ENCODE peak calls at places on chromosomes 6 and 20, in eight cellular contexts. Y, S, I, P, C, H, U and V are unnamed samples.

GRCh38 chr20:11411765-11412164 is 505.9 kb upstream of the BTBD3 start:
- DNase-seq in Y (no peak), S (no peak), I (no peak), P (no peak), C (no peak), H (no peak), U (no peak), V (no peak)

GRCh38 chr6:135324531-135324930 is 143.4 kb downstream of the MYB start:
- DNase-seq in Y (no peak), S (no peak), I (no peak), P (no peak), C (no peak), H (no peak), U (no peak), V (no peak)

GRCh38 chr20:24236204-24236603 is 233.2 kb upstream of the SYNDIG1 start:
- DNase-seq in Y (no peak), S (no peak), I (no peak), P (no peak), C (no peak), H (peak; percentile 1), U (no peak), V (no peak)

GRCh38 chr20:50609438-50609989 is 81.8 kb downstream of the RIPOR3 start:
- DNase-seq in Y (no peak), S (no peak), I (no peak), P (no peak), C (no peak), H (no peak), U (no peak), V (no peak)

GRCh38 chr20:58145506-58146080 is 82.9 kb downstream of the ANKRD60 start:
- DNase-seq in Y (no peak), S (no peak), I (no peak), P (peak; percentile 38), C (no peak), H (no peak), U (no peak), V (no peak)

GRCh38 chr6:133609404-133610270 is 279.3 kb upstream of the TCF21 start:
- DNase-seq in Y (peak; percentile 100), S (no peak), I (peak; percentile 99), P (no peak), C (no peak), H (peak; percentile 99), U (no peak), V (peak; percentile 100)

GRCh38 chr20:38616457-38616856 is 14.8 kb downstream of the ARHGAP40 start:
- DNase-seq in Y (no peak), S (no peak), I (no peak), P (no peak), C (no peak), H (no peak), U (no peak), V (no peak)

GRCh38 chr6:21587925-21588811 is 5.4 kb upstream of the SOX4 start:
- DNase-seq in Y (peak; percentile 67), S (peak; percentile 61), I (peak; percentile 66), P (peak; percentile 85), C (peak; percentile 72), H (peak; percentile 49), U (peak; percentile 47), V (peak; percentile 44)

GRCh38 chr6:111252451-111252850 is 165.1 kb downstream of the SLC16A10 start:
- DNase-seq in Y (no peak), S (no peak), I (no peak), P (peak; percentile 59), C (peak; percentile 10), H (no peak), U (no peak), V (no peak)

GRCh38 chr6:87753131-87753685 is 51.2 kb upstream of the AKIRIN2 start:
- DNase-seq in Y (no peak), S (no peak), I (no peak), P (no peak), C (no peak), H (peak; percentile 54), U (no peak), V (no peak)

GRCh38 chr6:36595168-36595818 is 1.1 kb downstream of the SRSF3 start:
- DNase-seq in Y (peak; percentile 74), S (peak; percentile 66), I (no peak), P (no peak), C (no peak), H (peak; percentile 65), U (no peak), V (peak; percentile 55)

GRCh38 chr6:54846243-54846856 is at the start of gene FAM83B:
- DNase-seq in Y (no peak), S (no peak), I (no peak), P (peak; percentile 92), C (peak; percentile 56), H (no peak), U (no peak), V (no peak)

GRCh38 chr6:100475554-100476325 is 11.0 kb upstream of the SIM1 start:
- DNase-seq in Y (peak; percentile 46), S (no peak), I (no peak), P (no peak), C (no peak), H (no peak), U (no peak), V (peak; percentile 22)

GRCh38 chr6:33927551-33927950 is 123.7 kb upstream of the MLN start:
- DNase-seq in Y (peak; percentile 73), S (no peak), I (peak; percentile 63), P (no peak), C (no peak), H (peak; percentile 82), U (no peak), V (peak; percentile 72)

GRCh38 chr6:15441982-15442381 is 196.1 kb downstream of the JARID2 start:
- DNase-seq in Y (no peak), S (no peak), I (no peak), P (no peak), C (no peak), H (no peak), U (no peak), V (no peak)

GRCh38 chr20:41865938-41866337 is 247.8 kb upstream of the CHD6 start:
- DNase-seq in Y (no peak), S (no peak), I (no peak), P (no peak), C (no peak), H (no peak), U (no peak), V (no peak)

GRCh38 chr20:760751-761417 is 7.4 kb downstream of the SLC52A3 start:
- DNase-seq in Y (peak; percentile 24), S (no peak), I (no peak), P (peak; percentile 91), C (peak; percentile 78), H (no peak), U (no peak), V (no peak)

GRCh38 chr6:110877154-110877564 is 2.6 kb downstream of the AMD1 start:
- DNase-seq in Y (peak; percentile 13), S (no peak), I (no peak), P (no peak), C (peak; percentile 20), H (no peak), U (no peak), V (peak; percentile 32)

DNA sequence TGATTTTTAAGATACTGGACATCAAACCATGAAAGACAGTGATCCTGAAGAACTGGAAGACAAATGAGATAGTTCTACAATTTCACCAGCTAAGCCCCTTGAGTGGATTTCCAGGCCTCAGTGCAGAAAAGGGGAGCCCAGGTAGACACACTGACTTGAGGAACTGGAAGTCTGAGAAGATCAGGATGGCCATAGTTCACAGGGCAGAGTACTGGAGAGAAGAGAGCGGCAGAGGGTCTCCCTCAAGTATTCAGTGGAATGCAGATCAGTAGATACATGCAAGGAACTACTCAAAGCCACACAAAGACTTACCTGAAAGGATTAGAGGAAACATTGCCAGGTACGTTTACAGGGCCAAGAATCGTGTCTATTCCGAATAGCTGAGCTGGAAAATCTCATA is 224.3 kb downstream of the LRFN2 start:
- DNase-seq in Y (no peak), S (no peak), I (no peak), P (peak; percentile 40), C (no peak), H (no peak), U (no peak), V (no peak)
- TF ChIP-seq CTCF in Y (no peak), S (no peak), I (no peak), P (no peak), C (no peak), H (no peak), U (no peak), V (no peak)

GRCh38 chr6:142823579-142823902 is 121.4 kb downstream of the HIVEP2 start:
- DNase-seq in Y (no peak), S (no peak), I (no peak), P (no peak), C (no peak), H (no peak), U (no peak), V (no peak)

GRCh38 chr6:142822383-142822782 is 122.6 kb downstream of the HIVEP2 start:
- DNase-seq in Y (no peak), S (no peak), I (no peak), P (no peak), C (no peak), H (no peak), U (no peak), V (no peak)

GRCh38 chr6:142824491-142824890 is 120.5 kb downstream of the HIVEP2 start:
- DNase-seq in Y (no peak), S (no peak), I (no peak), P (no peak), C (no peak), H (no peak), U (no peak), V (no peak)

GRCh38 chr6:142821860-142822259 is 123.1 kb downstream of the HIVEP2 start:
- DNase-seq in Y (no peak), S (no peak), I (no peak), P (no peak), C (no peak), H (peak; percentile 37), U (no peak), V (no peak)

DNA sequence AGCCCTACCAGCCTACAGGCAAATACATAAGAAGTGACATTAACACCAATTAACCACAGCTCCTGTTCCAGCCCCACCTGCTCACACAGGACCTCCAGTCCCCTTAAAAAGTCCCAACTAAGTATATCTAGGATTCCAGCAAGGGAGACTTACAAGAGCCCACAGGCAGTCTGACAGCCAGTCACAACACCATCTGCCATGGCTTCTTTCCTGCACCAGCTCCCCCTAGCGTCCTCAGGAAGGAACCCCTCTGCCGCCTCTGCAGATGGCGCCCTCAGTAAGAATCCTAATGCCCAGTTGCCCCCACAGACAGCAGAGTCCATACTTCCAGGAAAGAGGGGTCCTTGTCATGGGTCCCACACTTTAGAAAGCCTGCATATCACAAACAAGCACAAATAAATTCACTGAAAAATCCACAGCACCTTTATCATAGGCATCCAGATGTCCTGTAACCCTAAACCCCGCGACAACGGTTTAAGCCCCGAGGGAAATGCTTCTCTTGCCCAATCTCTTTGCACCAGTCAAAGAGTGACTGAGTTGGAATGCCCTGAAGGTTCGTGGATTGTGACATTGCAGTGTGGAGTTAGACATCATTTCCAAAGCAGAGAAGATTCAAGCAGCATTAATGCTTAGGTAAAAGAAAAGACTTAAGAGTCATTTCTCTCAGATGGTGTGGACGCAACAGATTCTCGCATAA is 121.9 kb downstream of the HIVEP2 start:
- DNase-seq in Y (no peak), S (no peak), I (no peak), P (peak; percentile 91), C (no peak), H (no peak), U (no peak), V (no peak)
- TF ChIP-seq CTCF in Y (peak; percentile 25), S (no peak), I (no peak), P (peak; percentile 89), C (no peak), H (peak; percentile 18), U (no peak), V (peak; percentile 19)

GRCh38 chr20:48170625-48171024 is 385.3 kb upstream of the SULF2 start:
- DNase-seq in Y (no peak), S (no peak), I (no peak), P (peak; percentile 31), C (no peak), H (no peak), U (no peak), V (no peak)
- TF ChIP-seq CTCF in Y (no peak), S (no peak), I (no peak), P (no peak), C (no peak), H (no peak), U (no peak), V (no peak)

GRCh38 chr20:37392441-37393195 is 46.7 kb downstream of the SRC start:
- DNase-seq in Y (peak; percentile 45), S (no peak), I (no peak), P (peak; percentile 84), C (no peak), H (no peak), U (no peak), V (no peak)
- TF ChIP-seq CTCF in Y (peak; percentile 54), S (no peak), I (peak; percentile 17), P (peak; percentile 76), C (no peak), H (peak; percentile 46), U (no peak), V (peak; percentile 39)